ENCODE peak calls at places on chromosomes 6 and 20, in ten cellular contexts. One of them, this sample, is unnamed. For H3K27me3, the result is how much of the 10 kb centered on the place peaks cover.

GRCh38 chr6:165799736-165800135 is 136.7 kb upstream of the PDE10A start:
- DNase-seq in uterus: peak
- DNase-seq in CD8-positive, alpha-beta T cell: no peak
- DNase-seq in HL-60: no peak
- DNase-seq in left lung: no peak
- DNase-seq in upper lobe of right lung: no peak
- DNase-seq in keratinocyte: no peak
- DNase-seq in GM23248: peak
- DNase-seq in lung: no peak
- DNase-seq in breast epithelium: no peak
- DNase-seq in this sample: no peak

GRCh38 chr20:32966382-32966781 is 37.9 kb downstream of the SUN5 start:
- DNase-seq in left lung: no peak
- DNase-seq in CD8-positive, alpha-beta T cell: no peak
- DNase-seq in GM23248: no peak
- DNase-seq in HL-60: no peak
- DNase-seq in uterus: no peak
- DNase-seq in keratinocyte: no peak
- DNase-seq in lung: no peak
- DNase-seq in breast epithelium: no peak
- DNase-seq in upper lobe of right lung: peak
- DNase-seq in this sample: peak

GRCh38 chr6:167146977-167147376 is 10.8 kb downstream of the GPR31 start:
- DNase-seq in upper lobe of right lung: no peak
- DNase-seq in breast epithelium: no peak
- DNase-seq in uterus: no peak
- DNase-seq in HL-60: no peak
- DNase-seq in lung: no peak
- DNase-seq in CD8-positive, alpha-beta T cell: no peak
- DNase-seq in keratinocyte: no peak
- DNase-seq in GM23248: no peak
- DNase-seq in left lung: no peak
- DNase-seq in this sample: no peak

GRCh38 chr6:127367023-127367375 is 23.6 kb upstream of the ECHDC1 start:
- DNase-seq in uterus: no peak
- DNase-seq in CD8-positive, alpha-beta T cell: no peak
- DNase-seq in keratinocyte: no peak
- DNase-seq in GM23248: peak
- DNase-seq in upper lobe of right lung: no peak
- DNase-seq in HL-60: no peak
- DNase-seq in breast epithelium: no peak
- DNase-seq in lung: no peak
- DNase-seq in left lung: no peak
- DNase-seq in this sample: no peak

GRCh38 chr6:137157601-137158000 is 15.8 kb downstream of the IL22RA2 start:
- DNase-seq in keratinocyte: peak
- DNase-seq in lung: no peak
- DNase-seq in GM23248: no peak
- DNase-seq in upper lobe of right lung: no peak
- DNase-seq in breast epithelium: peak
- DNase-seq in uterus: no peak
- DNase-seq in CD8-positive, alpha-beta T cell: no peak
- DNase-seq in HL-60: no peak
- DNase-seq in left lung: no peak
- DNase-seq in this sample: no peak

GRCh38 chr6:14382381-14383236 is 265.0 kb downstream of the CD83 start:
- DNase-seq in GM23248: no peak
- DNase-seq in left lung: no peak
- DNase-seq in CD8-positive, alpha-beta T cell: no peak
- DNase-seq in keratinocyte: no peak
- DNase-seq in HL-60: no peak
- DNase-seq in upper lobe of right lung: no peak
- DNase-seq in breast epithelium: no peak
- DNase-seq in uterus: no peak
- DNase-seq in lung: no peak
- DNase-seq in this sample: no peak

GRCh38 chr6:116059713-116060571 is 749 bp downstream of the FRK start:
- DNase-seq in left lung: peak
- DNase-seq in breast epithelium: no peak
- DNase-seq in GM23248: peak
- DNase-seq in upper lobe of right lung: peak
- DNase-seq in lung: peak
- DNase-seq in HL-60: no peak
- DNase-seq in uterus: peak
- DNase-seq in keratinocyte: no peak
- DNase-seq in CD8-positive, alpha-beta T cell: no peak
- DNase-seq in this sample: no peak

GRCh38 chr6:106128981-106129761 is 43.0 kb downstream of the PRDM1 start:
- DNase-seq in left lung: no peak
- DNase-seq in uterus: no peak
- DNase-seq in breast epithelium: no peak
- DNase-seq in upper lobe of right lung: no peak
- DNase-seq in HL-60: no peak
- DNase-seq in keratinocyte: no peak
- DNase-seq in CD8-positive, alpha-beta T cell: no peak
- DNase-seq in lung: no peak
- DNase-seq in GM23248: peak
- DNase-seq in this sample: no peak

GRCh38 chr6:13923527-13924145 is 1.1 kb upstream of the RNF182 start:
- DNase-seq in keratinocyte: no peak
- DNase-seq in left lung: no peak
- DNase-seq in CD8-positive, alpha-beta T cell: no peak
- DNase-seq in upper lobe of right lung: no peak
- DNase-seq in breast epithelium: no peak
- DNase-seq in HL-60: no peak
- DNase-seq in GM23248: peak
- DNase-seq in lung: no peak
- DNase-seq in uterus: no peak
- DNase-seq in this sample: no peak

GRCh38 chr6:2743280-2744205 is 7.2 kb downstream of the MYLK4 start:
- DNase-seq in uterus: no peak
- DNase-seq in HL-60: no peak
- DNase-seq in GM23248: no peak
- DNase-seq in lung: no peak
- DNase-seq in upper lobe of right lung: no peak
- DNase-seq in left lung: no peak
- DNase-seq in CD8-positive, alpha-beta T cell: no peak
- DNase-seq in breast epithelium: no peak
- DNase-seq in keratinocyte: no peak
- DNase-seq in this sample: no peak

GRCh38 chr6:136740050-136740974 is 52.0 kb downstream of the MAP3K5 start:
- DNase-seq in CD8-positive, alpha-beta T cell: no peak
- DNase-seq in HL-60: no peak
- DNase-seq in keratinocyte: no peak
- DNase-seq in upper lobe of right lung: no peak
- DNase-seq in GM23248: no peak
- DNase-seq in lung: no peak
- DNase-seq in left lung: no peak
- DNase-seq in breast epithelium: no peak
- DNase-seq in uterus: no peak
- DNase-seq in this sample: no peak

GRCh38 chr6:135411849-135412248 is 85.7 kb downstream of the AHI1 start:
- DNase-seq in upper lobe of right lung: no peak
- DNase-seq in uterus: no peak
- DNase-seq in GM23248: no peak
- DNase-seq in left lung: no peak
- DNase-seq in keratinocyte: no peak
- DNase-seq in HL-60: no peak
- DNase-seq in breast epithelium: no peak
- DNase-seq in CD8-positive, alpha-beta T cell: no peak
- DNase-seq in lung: no peak
- DNase-seq in this sample: no peak

GRCh38 chr6:169640347-169640972 is 61.4 kb downstream of the WDR27 start:
- DNase-seq in left lung: no peak
- DNase-seq in upper lobe of right lung: no peak
- DNase-seq in GM23248: peak
- DNase-seq in CD8-positive, alpha-beta T cell: no peak
- DNase-seq in keratinocyte: no peak
- DNase-seq in HL-60: no peak
- DNase-seq in lung: no peak
- DNase-seq in breast epithelium: no peak
- DNase-seq in uterus: peak
- DNase-seq in this sample: no peak

GRCh38 chr6:159487636-159488035 is 205.4 kb downstream of the SOD2 start:
- DNase-seq in HL-60: no peak
- DNase-seq in GM23248: no peak
- DNase-seq in uterus: no peak
- DNase-seq in CD8-positive, alpha-beta T cell: no peak
- DNase-seq in keratinocyte: no peak
- DNase-seq in left lung: no peak
- DNase-seq in breast epithelium: no peak
- DNase-seq in upper lobe of right lung: no peak
- DNase-seq in lung: no peak
- DNase-seq in this sample: no peak

DNA sequence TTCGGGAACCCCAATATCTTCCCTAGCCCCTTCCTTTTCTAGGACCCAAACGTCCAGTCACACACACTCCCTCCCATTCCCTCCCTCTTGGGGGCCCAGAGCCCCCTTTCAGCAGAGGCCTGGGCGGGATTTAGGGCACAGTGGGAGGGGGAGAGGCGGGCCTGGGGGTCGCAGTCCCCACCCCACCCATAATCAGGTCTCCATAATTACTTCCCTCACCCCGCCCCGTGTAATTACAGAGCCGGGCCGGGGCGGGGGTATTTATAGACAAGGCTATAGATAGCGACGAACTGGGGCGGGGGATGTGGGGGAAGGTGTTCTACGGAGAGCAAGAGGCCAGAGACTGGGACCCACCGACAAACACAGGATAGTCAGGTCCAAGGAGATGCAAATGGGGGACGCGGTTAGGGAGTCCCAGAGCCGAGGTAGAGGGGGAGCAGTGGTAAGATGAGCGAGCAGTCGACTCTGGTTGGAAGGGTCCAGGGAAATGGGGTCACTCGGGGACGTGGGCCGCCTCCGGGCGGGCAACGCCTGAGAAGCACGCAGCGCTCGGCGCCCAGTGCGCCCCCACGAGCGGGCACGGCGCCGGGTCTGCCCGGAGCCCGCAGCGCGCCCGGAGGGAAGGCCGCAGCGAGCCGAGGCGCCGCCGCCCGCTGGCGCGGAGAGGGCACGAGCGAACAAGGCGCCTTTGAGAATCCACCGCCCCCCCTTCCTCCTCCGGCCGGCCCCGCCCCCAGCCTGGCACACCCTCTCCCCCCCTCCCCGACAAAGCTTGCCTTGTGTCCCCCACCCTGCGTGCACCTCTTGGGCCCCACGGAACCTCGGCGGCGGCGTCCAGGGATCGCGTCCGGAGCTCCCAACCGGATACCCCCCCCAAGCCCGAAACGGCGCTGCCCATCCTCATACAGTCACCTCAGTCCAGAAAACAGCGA is 670 bp upstream of the COL11A2 start:
- DNase-seq in upper lobe of right lung: no peak
- DNase-seq in lung: no peak
- DNase-seq in breast epithelium: no peak
- DNase-seq in CD8-positive, alpha-beta T cell: peak
- DNase-seq in uterus: no peak
- DNase-seq in keratinocyte: no peak
- DNase-seq in HL-60: no peak
- DNase-seq in GM23248: peak
- DNase-seq in left lung: no peak
- DNase-seq in this sample: no peak
- H3K4me3 ChIP-seq in upper lobe of right lung: peak
- H3K4me3 ChIP-seq in lung: no peak
- H3K4me3 ChIP-seq in breast epithelium: peak
- H3K4me3 ChIP-seq in CD8-positive, alpha-beta T cell: peak
- H3K4me3 ChIP-seq in uterus: peak
- H3K4me3 ChIP-seq in keratinocyte: no peak
- H3K4me3 ChIP-seq in HL-60: no peak
- H3K4me3 ChIP-seq in GM23248: peak
- H3K4me3 ChIP-seq in left lung: peak
- H3K4me3 ChIP-seq in this sample: peak

DNA sequence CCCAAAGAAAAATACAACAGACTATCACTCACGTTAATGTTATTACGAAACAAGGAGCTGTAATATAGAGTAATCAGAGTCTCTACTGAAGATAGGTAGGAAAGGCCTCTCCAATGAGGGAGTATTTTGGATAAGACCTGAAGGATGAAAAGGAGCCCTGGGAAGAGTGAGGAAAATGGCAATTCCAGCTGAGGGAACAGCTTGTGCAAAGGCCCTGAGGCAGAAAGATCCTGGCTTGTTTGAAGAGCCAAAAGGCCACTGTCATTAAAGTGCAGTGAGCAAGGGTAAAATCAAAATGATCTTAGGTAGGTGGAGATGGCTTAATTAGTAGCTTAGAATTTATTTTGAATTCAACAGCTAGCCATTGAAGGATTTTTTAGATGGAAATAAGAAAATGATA is 138.6 kb downstream of the KHDC1L start:
- DNase-seq in left lung: no peak
- DNase-seq in CD8-positive, alpha-beta T cell: no peak
- DNase-seq in upper lobe of right lung: no peak
- DNase-seq in lung: no peak
- DNase-seq in HL-60: no peak
- DNase-seq in uterus: no peak
- DNase-seq in GM23248: no peak
- DNase-seq in breast epithelium: no peak
- DNase-seq in keratinocyte: no peak
- DNase-seq in this sample: no peak
- H3K27me3 ChIP-seq in left lung: under half
- H3K27me3 ChIP-seq in CD8-positive, alpha-beta T cell: under half
- H3K27me3 ChIP-seq in upper lobe of right lung: under half
- H3K27me3 ChIP-seq in lung: under half
- H3K27me3 ChIP-seq in HL-60: under half
- H3K27me3 ChIP-seq in uterus: under half
- H3K27me3 ChIP-seq in GM23248: under half
- H3K27me3 ChIP-seq in breast epithelium: under half
- H3K27me3 ChIP-seq in keratinocyte: under half
- H3K27me3 ChIP-seq in this sample: under half

DNA sequence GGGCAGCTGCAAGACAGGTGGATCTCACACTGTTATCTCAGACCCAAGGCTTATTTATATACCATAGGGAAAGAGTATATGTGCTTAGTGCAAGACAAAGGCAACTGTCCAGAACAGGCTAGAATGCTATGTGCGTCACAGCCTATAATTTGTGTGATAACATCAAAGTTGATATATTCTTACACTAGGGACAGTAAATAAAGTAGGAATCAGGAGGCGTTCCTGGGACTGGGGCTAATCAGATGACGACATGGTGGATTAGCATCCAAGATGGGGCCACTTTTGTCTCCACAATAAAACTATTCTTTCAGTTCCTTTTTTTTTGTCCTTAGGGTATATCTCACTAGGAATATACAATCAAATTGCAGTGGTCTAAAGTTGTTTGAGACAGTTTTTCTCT is 54.9 kb upstream of the IER3 start:
- DNase-seq in HL-60: no peak
- DNase-seq in uterus: no peak
- DNase-seq in keratinocyte: no peak
- DNase-seq in breast epithelium: no peak
- DNase-seq in CD8-positive, alpha-beta T cell: no peak
- DNase-seq in upper lobe of right lung: no peak
- DNase-seq in lung: no peak
- DNase-seq in GM23248: no peak
- DNase-seq in left lung: no peak
- DNase-seq in this sample: no peak
- H3K27ac ChIP-seq in HL-60: no peak
- H3K27ac ChIP-seq in uterus: no peak
- H3K27ac ChIP-seq in keratinocyte: no peak
- H3K27ac ChIP-seq in breast epithelium: no peak
- H3K27ac ChIP-seq in CD8-positive, alpha-beta T cell: no peak
- H3K27ac ChIP-seq in upper lobe of right lung: no peak
- H3K27ac ChIP-seq in lung: no peak
- H3K27ac ChIP-seq in GM23248: no peak
- H3K27ac ChIP-seq in left lung: peak
- H3K27ac ChIP-seq in this sample: no peak

GRCh38 chr6:42727084-42727601 is 4.7 kb upstream of the PRPH2 start:
- DNase-seq in HL-60: no peak
- DNase-seq in keratinocyte: no peak
- DNase-seq in uterus: peak
- DNase-seq in CD8-positive, alpha-beta T cell: no peak
- DNase-seq in lung: peak
- DNase-seq in left lung: peak
- DNase-seq in upper lobe of right lung: peak
- DNase-seq in breast epithelium: peak
- DNase-seq in GM23248: peak
- DNase-seq in this sample: no peak
- H3K4me3 ChIP-seq in HL-60: no peak
- H3K4me3 ChIP-seq in keratinocyte: peak
- H3K4me3 ChIP-seq in uterus: peak
- H3K4me3 ChIP-seq in CD8-positive, alpha-beta T cell: peak
- H3K4me3 ChIP-seq in lung: peak
- H3K4me3 ChIP-seq in left lung: peak
- H3K4me3 ChIP-seq in upper lobe of right lung: peak
- H3K4me3 ChIP-seq in breast epithelium: peak
- H3K4me3 ChIP-seq in GM23248: peak
- H3K4me3 ChIP-seq in this sample: peak